ENCODE peak calls at places on chromosomes 5 and 9, in nine cellular contexts. B is progenitor cell of endocrine pancreas, U is NCI-H1092 treated with DMSO at 0.1 percent for 48 hours, Z is HEK293T, V is mucosa of gallbladder, T is NCI-H1105, C is AML-193, G is HTR-8/SVneo, K is stomach. D is an unnamed sample.

GRCh38 chr5:28066856-28067255 is 1028.5 kb upstream of the CDH9 start:
- DNase-seq in B (no peak), U (no peak), Z (no peak), V (no peak), T (no peak), C (no peak), G (no peak), K (no peak), D (no peak)

GRCh38 chr9:87286506-87286905 is 211.2 kb upstream of the DAPK1 start:
- DNase-seq in B (no peak), U (no peak), Z (no peak), V (no peak), T (no peak), C (no peak), G (no peak), K (no peak), D (no peak)

GRCh38 chr9:37486616-37487544 is 1.1 kb downstream of the POLR1E start:
- DNase-seq in B (no peak), U (no peak), Z (no peak), V (no peak), T (no peak), C (peak), G (no peak), K (no peak), D (no peak)

GRCh38 chr5:68973696-68974095 is 120.1 kb upstream of the SLC30A5 start:
- DNase-seq in B (no peak), U (no peak), Z (no peak), V (no peak), T (no peak), C (no peak), G (no peak), K (no peak), D (no peak)

GRCh38 chr5:111813520-111813919 is 56.5 kb upstream of the NREP start:
- DNase-seq in B (no peak), U (no peak), Z (no peak), V (no peak), T (no peak), C (no peak), G (no peak), K (no peak), D (no peak)

GRCh38 chr9:136921718-136922117 is 22.8 kb downstream of the FBXW5 start:
- DNase-seq in B (no peak), U (no peak), Z (no peak), V (no peak), T (no peak), C (no peak), G (no peak), K (no peak), D (no peak)

GRCh38 chr5:126978258-126978657 is 52.1 kb downstream of the MARCHF3 start:
- DNase-seq in B (no peak), U (no peak), Z (no peak), V (no peak), T (no peak), C (no peak), G (no peak), K (no peak), D (no peak)

GRCh38 chr5:66840527-66841013 is 244.4 kb downstream of the MAST4 start:
- DNase-seq in B (no peak), U (no peak), Z (no peak), V (no peak), T (no peak), C (peak), G (no peak), K (no peak), D (no peak)

GRCh38 chr9:95494416-95495371 is 22.1 kb downstream of the PTCH1 start:
- DNase-seq in B (no peak), U (peak), Z (no peak), V (peak), T (peak), C (peak), G (no peak), K (peak), D (peak)

D was measured in WERI-Rb-1.